ENCODE peak calls at places on chromosomes 4 and X, in six cellular contexts. K, Q, A, U, D and W are unnamed samples.

GRCh38 chrX:152445926-152446325 is 5.2 kb downstream of the GABRA3 start:
- DNase-seq in D (peak; percentile 63), Q (no peak), A (no peak), U (peak; percentile 11), K (no peak), W (no peak)

GRCh38 chrX:131288738-131289511 is at the start of gene IGSF1:
- DNase-seq in K (peak; percentile 74), A (peak; percentile 80), D (peak; percentile 20), U (peak; percentile 30), Q (no peak), W (no peak)

GRCh38 chr4:53981066-53981465 is 83.3 kb downstream of the CHIC2 start:
- DNase-seq in Q (no peak), K (no peak), A (no peak), U (no peak), D (no peak), W (peak; percentile 35)

GRCh38 chr4:48138936-48139335 is 4.9 kb upstream of the TXK start:
- DNase-seq in U (no peak), A (no peak), K (no peak), Q (no peak), D (no peak), W (no peak)

GRCh38 chr4:77196866-77197265 is 39.9 kb downstream of the CCNG2 start:
- DNase-seq in Q (no peak), D (no peak), K (no peak), U (no peak), A (no peak), W (no peak)

GRCh38 chrX:142978130-142978684 is 47.5 kb upstream of the SPANXN4 start:
- DNase-seq in A (no peak), U (no peak), K (no peak), D (no peak), Q (no peak), W (no peak)

GRCh38 chr4:84578540-84579409 is 4.2 kb upstream of the CDS1 start:
- DNase-seq in K (peak; percentile 50), D (peak; percentile 37), U (no peak), A (peak; percentile 79), Q (no peak), W (peak; percentile 55)

GRCh38 chr4:55426518-55426917 is 30.8 kb downstream of the TMEM165 start:
- DNase-seq in A (no peak), Q (no peak), U (no peak), K (no peak), D (no peak), W (no peak)

GRCh38 chr4:126582737-126583136 is 1050.0 kb upstream of the INTU start:
- DNase-seq in U (no peak), K (peak; percentile 31), D (no peak), Q (no peak), A (peak; percentile 37), W (peak; percentile 11)

GRCh38 chr4:126583509-126583908 is 1049.2 kb upstream of the INTU start:
- DNase-seq in U (no peak), A (peak; percentile 64), K (peak; percentile 71), Q (no peak), D (no peak), W (peak; percentile 20)
- TF ChIP-seq CTCF in U (peak; percentile 19), A (peak; percentile 56), K (peak; percentile 62), Q (peak; percentile 51), D (no peak), W (peak; percentile 65)

DNA sequence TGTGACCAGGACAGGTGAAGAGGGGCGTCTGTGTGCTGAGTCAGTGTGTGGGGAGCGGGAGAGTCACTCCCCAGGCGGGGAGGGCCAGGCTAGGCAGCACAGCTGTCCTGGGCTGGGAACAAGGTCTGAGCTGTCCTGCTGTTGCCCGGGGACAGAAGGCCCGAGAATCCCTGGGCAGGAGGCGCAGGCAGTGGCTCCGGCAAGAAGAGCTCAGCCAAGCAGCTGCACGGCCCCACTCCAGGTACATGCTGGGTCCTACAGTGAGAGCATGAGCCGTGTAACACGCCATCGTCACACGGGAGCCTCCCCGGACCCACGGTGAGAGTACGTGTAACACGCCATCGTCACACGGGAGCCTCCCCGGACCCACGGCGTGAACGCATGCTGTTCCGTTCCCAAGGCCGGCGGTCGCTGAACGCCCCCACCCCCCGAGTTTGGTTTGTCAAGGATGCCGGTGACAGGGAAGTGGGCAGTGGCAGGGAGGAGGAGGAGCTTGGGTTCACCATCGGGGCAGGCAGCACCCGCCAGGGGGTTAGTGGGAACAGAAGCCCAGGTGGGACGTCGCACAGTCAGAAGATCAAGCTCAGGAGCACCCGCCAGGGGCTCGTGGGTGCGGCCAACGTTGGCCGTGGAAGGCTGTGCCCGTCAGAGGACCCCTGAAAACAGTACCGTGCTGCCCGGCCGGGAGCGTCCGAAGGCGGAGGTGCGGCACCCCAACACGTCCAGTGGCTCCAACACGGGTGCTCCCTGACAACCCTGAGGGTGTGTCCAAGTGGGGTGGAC is 15.6 kb downstream of the PPP2R3B start:
- DNase-seq in Q (no peak), U (peak; percentile 73), D (no peak), K (no peak), A (no peak), W (no peak)
- H4K20me1 ChIP-seq in Q (no peaks in the 10 kb centered on the region), U (peaks cover 18% of the 10 kb centered on the region), D (peaks cover 23% of the 10 kb centered on the region), K (peaks cover 86% of the 10 kb centered on the region), A (peaks cover 25% of the 10 kb centered on the region), W (no peaks in the 10 kb centered on the region)

GRCh38 chr4:57182132-57182874 is 72.1 kb upstream of the IGFBP7 start:
- DNase-seq in D (no peak), K (no peak), A (no peak), U (no peak), Q (no peak), W (no peak)
- H3K27ac ChIP-seq in D (no peak overlapping the region), K (no peak overlapping the region), A (no peak overlapping the region), U (no peak overlapping the region), Q (no peak overlapping the region), W (no peak overlapping the region)

GRCh38 chrX:141467442-141467841 is 117.1 kb downstream of the SPANXA1 start:
- DNase-seq in U (no peak), K (peak; percentile 3), A (peak; percentile 37), Q (no peak), D (no peak), W (no peak)
- TF ChIP-seq CTCF in U (peak; percentile 14), K (peak; percentile 34), A (peak; percentile 33), Q (peak; percentile 47), D (no peak), W (peak; percentile 28)

DNA sequence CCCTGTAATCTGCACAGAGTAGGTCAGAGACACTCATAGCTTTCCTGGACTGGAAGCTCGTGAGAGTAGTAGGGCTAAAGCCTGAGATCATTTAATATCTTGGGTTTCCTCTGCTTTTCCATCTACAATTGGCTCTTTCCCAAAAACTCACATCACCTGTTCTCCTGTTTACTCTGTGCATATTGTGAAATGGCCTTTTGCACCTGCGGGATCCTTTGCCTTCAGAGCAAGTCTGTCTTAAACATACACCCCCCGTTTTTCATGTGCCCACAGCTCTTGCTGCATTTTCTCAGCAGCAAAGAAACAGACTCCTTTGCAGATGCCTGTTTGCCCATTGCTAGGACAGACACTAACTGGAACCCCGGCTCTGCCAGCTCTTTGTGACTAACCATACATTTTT is 608.3 kb upstream of the PCDH10 start:
- DNase-seq in D (no peak), K (no peak), U (no peak), Q (no peak), A (no peak), W (no peak)
- H4K20me1 ChIP-seq in D (no peaks in the 10 kb centered on the region), K (no peaks in the 10 kb centered on the region), U (no peaks in the 10 kb centered on the region), Q (no peaks in the 10 kb centered on the region), A (no peaks in the 10 kb centered on the region), W (no peaks in the 10 kb centered on the region)

GRCh38 chrX:136708348-136708747 is 60.4 kb downstream of the CD40LG start:
- DNase-seq in U (peak; percentile 72), A (no peak), K (peak; percentile 4), D (no peak), Q (no peak), W (no peak)

GRCh38 chrX:136714626-136715599 is 65.8 kb downstream of the ARHGEF6 start:
- DNase-seq in A (no peak), K (no peak), U (no peak), D (no peak), Q (no peak), W (no peak)

GRCh38 chrX:136711147-136711546 is 63.2 kb downstream of the CD40LG start:
- DNase-seq in D (no peak), Q (no peak), U (no peak), K (peak; percentile 29), A (peak; percentile 27), W (peak; percentile 42)

GRCh38 chrX:136710324-136710951 is 62.5 kb downstream of the CD40LG start:
- DNase-seq in K (no peak), A (no peak), Q (no peak), U (peak; percentile 69), D (no peak), W (peak; percentile 63)

GRCh38 chrX:136712631-136713030 is 64.7 kb downstream of the CD40LG start:
- DNase-seq in D (no peak), U (no peak), A (peak; percentile 38), Q (no peak), K (no peak), W (no peak)
- H3K27ac ChIP-seq in D (no peak overlapping the region), U (no peak overlapping the region), A (no peak overlapping the region), Q (no peak overlapping the region), K (no peak overlapping the region), W (no peak overlapping the region)

GRCh38 chrX:153926863-153927685 is 1.0 kb upstream of the ARHGAP4 start:
- DNase-seq in U (peak; percentile 79), A (no peak), D (peak; percentile 9), K (peak; percentile 31), Q (no peak), W (peak; percentile 15)
- TF ChIP-seq CTCF in U (no peak), A (no peak), D (no peak), K (no peak), Q (no peak), W (no peak)

GRCh38 chr4:2930135-2930805 is 32.9 kb downstream of the NOP14 start:
- DNase-seq in U (peak; percentile 62), A (no peak), D (no peak), K (no peak), Q (no peak), W (no peak)

GRCh38 chr4:2929469-2929868 is 33.7 kb downstream of the NOP14 start:
- DNase-seq in U (no peak), D (no peak), Q (no peak), K (no peak), A (no peak), W (no peak)

GRCh38 chr4:2927696-2928075 is 35.5 kb downstream of the NOP14 start:
- DNase-seq in K (no peak), Q (no peak), A (no peak), D (no peak), U (no peak), W (no peak)

GRCh38 chr4:2927016-2927695 is 36.0 kb downstream of the NOP14 start:
- DNase-seq in K (no peak), A (no peak), D (no peak), Q (no peak), U (peak; percentile 44), W (no peak)

GRCh38 chr4:2928242-2929155 is 34.7 kb downstream of the NOP14 start:
- DNase-seq in K (no peak), A (no peak), U (peak; percentile 85), Q (no peak), D (no peak), W (no peak)
- H4K20me1 ChIP-seq in K (peaks cover 13% of the 10 kb centered on the region), A (peaks cover 6% of the 10 kb centered on the region), U (peaks cover 19% of the 10 kb centered on the region), Q (peaks cover 3% of the 10 kb centered on the region), D (peaks cover 56% of the 10 kb centered on the region), W (no peaks in the 10 kb centered on the region)

GRCh38 chr4:7904942-7905341 is 34.7 kb downstream of the AFAP1 start:
- DNase-seq in Q (no peak), K (no peak), A (no peak), U (peak; percentile 82), D (peak; percentile 85), W (peak; percentile 60)
- H3K27ac ChIP-seq in Q (no peak overlapping the region), K (no peak overlapping the region), A (no peak overlapping the region), U (peak overlapping the region; percentile 96), D (peak overlapping the region; percentile 92), W (no peak overlapping the region)